ENCODE peak calls at places on chromosomes 2 and 18, in seven cellular contexts. G, W, B, R, T, O and Z are unnamed samples.

GRCh38 chr2:28828382-28828781 is 17.7 kb downstream of the SPDYA start:
- DNase-seq in G (no peak), W (no peak), B (no peak), R (no peak), T (no peak), O (no peak), Z (no peak)

GRCh38 chr2:28510184-28510583 is 14.3 kb downstream of the PLB1 start:
- DNase-seq in G (no peak), W (no peak), B (no peak), R (no peak), T (no peak), O (no peak), Z (no peak)

GRCh38 chr2:84958135-84959044 is 12.6 kb upstream of the KCMF1 start:
- DNase-seq in G (no peak), W (no peak), B (no peak), R (peak), T (peak), O (no peak), Z (no peak)

GRCh38 chr2:176533505-176534193 is 264.4 kb downstream of the MTX2 start:
- DNase-seq in G (no peak), W (no peak), B (no peak), R (no peak), T (peak), O (no peak), Z (no peak)

GRCh38 chr2:179614121-179614520 is 247.3 kb downstream of the ZNF385B start:
- DNase-seq in G (no peak), W (no peak), B (no peak), R (no peak), T (no peak), O (no peak), Z (no peak)

GRCh38 chr2:219001100-219001576 is 7.9 kb upstream of the CRYBA2 start:
- DNase-seq in G (no peak), W (no peak), B (no peak), R (no peak), T (no peak), O (no peak), Z (no peak)

GRCh38 chr2:235545369-235546150 is 51.7 kb downstream of the AGAP1 start:
- DNase-seq in G (no peak), W (no peak), B (no peak), R (no peak), T (no peak), O (no peak), Z (no peak)

GRCh38 chr2:176136375-176137248 is 7.1 kb downstream of the HOXD8 start:
- DNase-seq in G (no peak), W (no peak), B (no peak), R (no peak), T (no peak), O (no peak), Z (no peak)

GRCh38 chr2:33134086-33134763 is 187.5 kb downstream of the LTBP1 start:
- DNase-seq in G (no peak), W (no peak), B (no peak), R (no peak), T (peak), O (peak), Z (no peak)

GRCh38 chr2:46148369-46148736 is 148.9 kb upstream of the EPAS1 start:
- DNase-seq in G (no peak), W (no peak), B (no peak), R (no peak), T (no peak), O (no peak), Z (no peak)

GRCh38 chr18:58386780-58387179 is 242.1 kb downstream of the ALPK2 start:
- DNase-seq in G (no peak), W (no peak), B (no peak), R (no peak), T (no peak), O (no peak), Z (no peak)

GRCh38 chr18:50072146-50072545 is 122.8 kb downstream of the MYO5B start:
- DNase-seq in G (no peak), W (no peak), B (no peak), R (no peak), T (no peak), O (no peak), Z (no peak)

GRCh38 chr2:46942143-46942526 is 26.5 kb upstream of the MCFD2 start:
- DNase-seq in G (peak), W (peak), B (peak), R (no peak), T (no peak), O (no peak), Z (peak)

GRCh38 chr2:1804865-1805264 is 60.5 kb upstream of the PXDN start:
- DNase-seq in G (no peak), W (no peak), B (no peak), R (no peak), T (no peak), O (no peak), Z (no peak)

GRCh38 chr18:28175930-28176673 is 828 bp downstream of the CDH2 start:
- DNase-seq in G (no peak), W (no peak), B (no peak), R (no peak), T (peak), O (peak), Z (no peak)

GRCh38 chr18:60549338-60549960 is 176.9 kb upstream of the MC4R start:
- DNase-seq in G (no peak), W (peak), B (no peak), R (peak), T (peak), O (peak), Z (peak)

GRCh38 chr2:49988301-49988700 is 834.0 kb upstream of the FSHR start:
- DNase-seq in G (no peak), W (no peak), B (no peak), R (no peak), T (no peak), O (no peak), Z (no peak)

GRCh38 chr2:162070228-162070918 is 3.6 kb downstream of the DPP4 start:
- DNase-seq in G (no peak), W (no peak), B (no peak), R (no peak), T (no peak), O (no peak), Z (no peak)